ENCODE peak calls at places on chromosomes 3 and 15, in five cellular contexts. L is Karpas-422, T is fibroblast of lung, J is psoas muscle, C is tibial nerve. P is an unnamed sample.

GRCh38 chr3:195104340-195104739 is 166.6 kb downstream of the XXYLT1 start:
- DNase-seq in L (no peak), T (no peak), J (no peak), C (no peak), P (no peak)

GRCh38 chr15:92346063-92346462 is 47.6 kb upstream of the ST8SIA2 start:
- DNase-seq in L (no peak), T (no peak), J (no peak), C (no peak), P (no peak)

GRCh38 chr15:51069983-51070382 is 24.7 kb downstream of the TNFAIP8L3 start:
- DNase-seq in L (no peak), T (no peak), J (no peak), C (no peak), P (no peak)

GRCh38 chr3:159322322-159322939 is 520.6 kb downstream of the MFSD1 start:
- DNase-seq in L (peak; percentile 78), T (peak; percentile 9), J (peak; percentile 21), C (no peak), P (peak; percentile 35)

GRCh38 chr3:115359507-115359906 is 212.4 kb upstream of the ZBTB20 start:
- DNase-seq in L (no peak), T (peak; percentile 9), J (no peak), C (no peak), P (no peak)

GRCh38 chr3:165196577-165197561 is 685 bp upstream of the SLITRK3 start:
- DNase-seq in L (no peak), T (peak; percentile 6), J (peak; percentile 23), C (no peak), P (peak; percentile 25)

GRCh38 chr15:73982251-73982962 is 9.7 kb downstream of the STOML1 start:
- DNase-seq in L (no peak), T (peak; percentile 96), J (peak; percentile 93), C (peak; percentile 72), P (peak; percentile 94)

GRCh38 chr3:66620185-66620803 is 119.5 kb upstream of the LRIG1 start:
- DNase-seq in L (no peak), T (no peak), J (no peak), C (no peak), P (no peak)

GRCh38 chr15:92273732-92274131 is 119.9 kb upstream of the ST8SIA2 start:
- DNase-seq in L (no peak), T (no peak), J (no peak), C (no peak), P (no peak)

GRCh38 chr3:12438318-12438717 is 46.0 kb upstream of the TSEN2 start:
- DNase-seq in L (no peak), T (no peak), J (no peak), C (no peak), P (no peak)

GRCh38 chr3:173241727-173242126 is 100.7 kb upstream of the SPATA16 start:
- DNase-seq in L (no peak), T (no peak), J (no peak), C (no peak), P (no peak)

GRCh38 chr3:90221900-90222299 is 1114.5 kb downstream of the EPHA3 start:
- DNase-seq in L (no peak), T (no peak), J (no peak), C (no peak), P (no peak)

GRCh38 chr3:58608648-58609047 is 31.5 kb upstream of the FAM107A start:
- DNase-seq in L (no peak), T (peak; percentile 18), J (no peak), C (no peak), P (peak; percentile 89)

GRCh38 chr3:14231145-14231990 is 52.8 kb downstream of the LSM3 start:
- DNase-seq in L (no peak), T (no peak), J (no peak), C (no peak), P (no peak)

GRCh38 chr15:81270781-81271491 is 53.0 kb downstream of the STARD5 start:
- DNase-seq in L (no peak), T (peak; percentile 61), J (no peak), C (no peak), P (no peak)

GRCh38 chr15:31016446-31016915 is 25.1 kb upstream of the MTMR10 start:
- DNase-seq in L (no peak), T (peak; percentile 89), J (no peak), C (no peak), P (no peak)

GRCh38 chr3:15934389-15935195 is 136.8 kb upstream of the ANKRD28 start:
- DNase-seq in L (no peak), T (no peak), J (no peak), C (no peak), P (no peak)

GRCh38 chr3:44950273-44950672 is 25.7 kb downstream of the ZDHHC3 start:
- DNase-seq in L (peak; percentile 57), T (no peak), J (no peak), C (no peak), P (no peak)

GRCh38 chr15:77554306-77555080 is 78.2 kb downstream of the LINGO1 start:
- DNase-seq in L (no peak), T (no peak), J (no peak), C (no peak), P (no peak)

GRCh38 chr15:50182233-50183013 is 427 bp downstream of the SLC27A2 start:
- DNase-seq in L (no peak), T (peak; percentile 47), J (no peak), C (no peak), P (peak; percentile 42)

GRCh38 chr3:194486540-194487288 is at the start of gene ATP13A3:
- DNase-seq in L (peak; percentile 98), T (peak; percentile 89), J (peak; percentile 92), C (peak; percentile 82), P (peak; percentile 93)

GRCh38 chr15:43828061-43828657 is 1.4 kb downstream of the WDR76 start:
- DNase-seq in L (peak; percentile 72), T (no peak), J (no peak), C (no peak), P (no peak)

GRCh38 chr3:184448321-184449160 is 68.7 kb downstream of the CHRD start:
- DNase-seq in L (no peak), T (peak; percentile 99), J (no peak), C (no peak), P (no peak)

GRCh38 chr3:36405193-36405592 is 24.9 kb downstream of the STAC start:
- DNase-seq in L (no peak), T (peak; percentile 36), J (no peak), C (no peak), P (no peak)

GRCh38 chr3:11060500-11061251 is 68.1 kb downstream of the SLC6A1 start:
- DNase-seq in L (peak; percentile 74), T (peak; percentile 50), J (peak; percentile 73), C (peak; percentile 45), P (peak; percentile 53)

GRCh38 chr3:41578798-41579197 is 379.5 kb downstream of the CTNNB1 start:
- DNase-seq in L (no peak), T (no peak), J (no peak), C (no peak), P (no peak)

GRCh38 chr15:65062061-65062460 is 5.7 kb downstream of the RASL12 start:
- DNase-seq in L (no peak), T (no peak), J (no peak), C (no peak), P (no peak)

GRCh38 chr15:43150171-43150929 is 17.0 kb downstream of the TMEM62 start:
- DNase-seq in L (no peak), T (peak; percentile 99), J (no peak), C (no peak), P (peak; percentile 72)

GRCh38 chr3:126149256-126149902 is 31.0 kb downstream of the ALDH1L1 start:
- DNase-seq in L (no peak), T (no peak), J (no peak), C (no peak), P (no peak)

GRCh38 chr3:52453496-52454234 is at the start of gene TNNC1:
- DNase-seq in L (no peak), T (no peak), J (peak; percentile 59), C (no peak), P (no peak)

GRCh38 chr3:111978833-111979688 is at the start of gene ABHD10:
- DNase-seq in L (peak; percentile 99), T (peak; percentile 97), J (peak; percentile 98), C (peak; percentile 90), P (peak; percentile 95)

GRCh38 chr3:71247221-71247947 is 336.1 kb downstream of the FOXP1 start:
- DNase-seq in L (peak; percentile 71), T (peak; percentile 50), J (no peak), C (no peak), P (peak; percentile 20)

GRCh38 chr3:62186967-62187366 is 186.4 kb downstream of the FEZF2 start:
- DNase-seq in L (peak; percentile 68), T (no peak), J (no peak), C (no peak), P (no peak)

GRCh38 chr3:62183087-62183486 is 190.3 kb downstream of the FEZF2 start:
- DNase-seq in L (no peak), T (no peak), J (no peak), C (no peak), P (no peak)

GRCh38 chr3:62180514-62180913 is 192.8 kb downstream of the FEZF2 start:
- DNase-seq in L (no peak), T (no peak), J (no peak), C (no peak), P (no peak)

GRCh38 chr3:62188547-62189375 is 184.6 kb downstream of the FEZF2 start:
- DNase-seq in L (peak; percentile 87), T (peak; percentile 55), J (peak; percentile 70), C (peak; percentile 79), P (peak; percentile 31)

GRCh38 chr3:62184559-62184958 is 188.8 kb downstream of the FEZF2 start:
- DNase-seq in L (no peak), T (no peak), J (peak; percentile 28), C (no peak), P (no peak)
- H3K4me3 ChIP-seq in L (no peak overlapping the region), T (no peak overlapping the region), J (no peak overlapping the region), C (no peak overlapping the region), P (no peak overlapping the region)

GRCh38 chr15:25065876-25066275 is 111.1 kb downstream of the SNRPN start:
- DNase-seq in L (no peak), T (no peak), J (no peak), C (no peak), P (no peak)
- H3K9me3 ChIP-seq in L (peaks cover 77% of the 10 kb centered on the region), T (peaks cover 56% of the 10 kb centered on the region), J (peaks cover 98% of the 10 kb centered on the region), C (peaks cover 100% of the 10 kb centered on the region), P (no peaks in the 10 kb centered on the region)

DNA sequence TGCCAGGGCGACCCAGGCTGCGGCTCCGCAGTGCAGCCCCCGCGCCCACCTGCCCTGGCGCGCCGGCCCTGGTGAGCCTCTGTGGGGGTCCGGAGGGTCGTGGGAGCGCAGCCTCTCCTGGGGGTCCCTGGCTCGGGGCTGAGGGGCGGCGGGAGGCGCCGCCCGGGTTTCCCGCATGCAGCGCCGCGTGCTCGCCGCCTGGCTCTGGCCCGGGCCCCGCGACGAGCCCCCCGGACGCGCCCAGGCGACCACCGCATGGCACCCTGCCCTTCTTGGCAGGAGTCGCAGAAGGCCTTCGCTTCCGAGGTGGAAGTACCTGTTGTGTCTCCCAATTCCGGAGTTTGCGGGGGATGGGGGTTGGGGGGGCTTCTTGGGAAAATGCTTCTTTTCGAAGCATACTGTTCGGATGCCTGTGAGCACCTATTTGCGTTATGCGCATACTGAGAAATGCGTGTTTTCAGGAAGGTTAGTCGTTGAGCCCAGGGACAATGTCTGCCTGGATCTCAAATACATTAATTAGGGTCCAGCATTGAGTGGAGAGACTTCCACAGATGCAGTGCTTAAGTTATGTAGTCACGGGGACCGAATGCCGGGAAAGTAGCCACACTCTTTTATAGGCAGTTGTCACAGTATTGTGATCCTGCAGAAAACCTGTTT is 1.3 kb downstream of the GABRA5 start:
- DNase-seq in L (no peak), T (no peak), J (no peak), C (no peak), P (no peak)
- H3K4me3 ChIP-seq in L (no peak overlapping the region), T (no peak overlapping the region), J (no peak overlapping the region), C (no peak overlapping the region), P (no peak overlapping the region)

DNA sequence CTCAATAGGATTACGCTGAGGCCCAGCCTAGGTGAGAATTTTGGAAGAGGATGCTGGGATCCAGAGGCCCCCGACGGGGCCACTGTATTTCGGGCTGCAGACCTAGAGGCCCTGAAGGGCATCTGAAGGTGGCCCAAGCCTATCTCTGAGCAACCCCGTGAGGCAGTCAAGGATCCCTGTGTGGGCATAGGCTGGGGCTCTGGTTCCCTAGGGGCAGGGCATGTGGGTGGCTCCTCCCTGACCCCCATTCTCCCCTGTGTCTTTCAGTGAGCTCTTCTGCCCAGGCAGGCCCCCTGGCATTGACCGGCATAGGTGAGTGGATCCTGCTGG is 216.0 kb downstream of the SNRPN start:
- DNase-seq in L (no peak), T (no peak), J (no peak), C (no peak), P (no peak)
- H3K9me3 ChIP-seq in L (peaks cover 16% of the 10 kb centered on the region), T (no peaks in the 10 kb centered on the region), J (peaks cover 17% of the 10 kb centered on the region), C (peaks cover 68% of the 10 kb centered on the region), P (no peaks in the 10 kb centered on the region)

P was measured in MG63.